ENCODE peak calls at places on chromosomes 13 and 19, in four cellular contexts. F is K562, Y is HepG2, G is GM12878. Q is an unnamed sample.

GRCh38 chr19:1948676-1949075 is 7.7 kb downstream of the CSNK1G2 start:
- DNase-seq in F (no peak), Y (no peak), G (no peak), Q (no peak)

GRCh38 chr19:6767081-6767356 is 216 bp downstream of the SH2D3A start:
- DNase-seq in F (no peak), Y (peak; percentile 55), G (no peak), Q (no peak)

GRCh38 chr19:55189424-55189823 is 9.3 kb upstream of the SYT5 start:
- DNase-seq in F (no peak), Y (no peak), G (no peak), Q (no peak)

GRCh38 chr19:29810504-29810871 is 1.3 kb upstream of the CCNE1 start:
- DNase-seq in F (peak; percentile 40), Y (no peak), G (no peak), Q (no peak)

GRCh38 chr19:55777528-55777927 is 8.6 kb downstream of the RFPL4AL1 start:
- DNase-seq in F (peak; percentile 39), Y (no peak), G (no peak), Q (peak; percentile 13)

GRCh38 chr19:17751103-17751911 is at the start of gene FCHO1:
- DNase-seq in F (peak; percentile 84), Y (peak; percentile 45), G (peak; percentile 87), Q (no peak)

GRCh38 chr13:54449922-54450321 is 1421.3 kb downstream of the OLFM4 start:
- DNase-seq in F (no peak), Y (no peak), G (no peak), Q (no peak)

GRCh38 chr13:111286162-111286561 is 34.3 kb upstream of the TEX29 start:
- DNase-seq in F (no peak), Y (no peak), G (no peak), Q (no peak)

GRCh38 chr19:49690073-49690655 is 752 bp upstream of the CPT1C start:
- DNase-seq in F (no peak), Y (no peak), G (no peak), Q (no peak)

GRCh38 chr19:49688531-49689132 is 762 bp upstream of the ADM5 start:
- DNase-seq in F (no peak), Y (no peak), G (no peak), Q (no peak)

GRCh38 chr19:49687566-49688316 is 1.7 kb upstream of the ADM5 start:
- DNase-seq in F (no peak), Y (no peak), G (no peak), Q (no peak)

GRCh38 chr19:49690656-49691242 is at the start of gene CPT1C:
- DNase-seq in F (no peak), Y (no peak), G (no peak), Q (no peak)

GRCh38 chr19:49689133-49690072 is at the start of gene ADM5:
- DNase-seq in F (no peak), Y (no peak), G (no peak), Q (no peak)
- TF ChIP-seq TARDBP in F (no peak), Y (no peak), G (no peak), Q (no peak)

DNA sequence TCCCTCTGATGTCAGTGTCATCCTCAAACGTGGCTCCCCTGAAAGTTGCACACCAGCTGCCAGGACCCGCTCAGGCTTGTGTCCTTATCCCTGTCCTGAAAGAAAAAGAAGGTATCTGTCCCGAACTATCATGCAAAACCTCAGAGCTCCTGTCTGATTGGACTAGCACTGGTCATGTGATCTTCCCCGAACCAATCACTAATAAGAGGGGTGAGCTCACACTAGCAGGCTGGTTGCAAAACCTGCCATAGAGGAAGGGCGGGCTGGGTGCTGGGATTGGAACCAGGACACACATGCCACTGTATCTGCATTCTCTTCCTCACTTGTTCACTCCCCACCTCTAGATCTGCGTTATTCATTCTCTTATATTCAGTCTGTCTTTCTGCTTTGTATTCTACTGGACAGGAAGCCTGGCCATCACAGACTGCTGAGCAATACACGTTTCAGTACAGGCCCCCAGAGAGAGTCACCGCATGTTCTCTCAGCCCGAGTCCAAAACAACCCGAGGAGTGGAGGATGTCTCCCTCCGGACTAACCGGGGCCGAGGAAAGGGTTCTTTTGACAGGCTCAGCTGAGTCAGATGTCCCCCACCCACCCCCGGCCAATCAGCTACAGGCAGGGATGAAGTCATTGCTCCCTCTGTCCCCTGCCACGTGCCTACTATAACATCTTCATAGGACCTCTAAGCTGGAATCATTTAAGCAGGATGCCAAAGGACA is 97.7 kb downstream of the SIPA1L3 start:
- DNase-seq in F (peak; percentile 78), Y (peak; percentile 42), G (peak; percentile 95), Q (peak; percentile 82)
- TF ChIP-seq FOXM1 in F (no peak), Y (no peak), G (no peak), Q (no peak)

DNA sequence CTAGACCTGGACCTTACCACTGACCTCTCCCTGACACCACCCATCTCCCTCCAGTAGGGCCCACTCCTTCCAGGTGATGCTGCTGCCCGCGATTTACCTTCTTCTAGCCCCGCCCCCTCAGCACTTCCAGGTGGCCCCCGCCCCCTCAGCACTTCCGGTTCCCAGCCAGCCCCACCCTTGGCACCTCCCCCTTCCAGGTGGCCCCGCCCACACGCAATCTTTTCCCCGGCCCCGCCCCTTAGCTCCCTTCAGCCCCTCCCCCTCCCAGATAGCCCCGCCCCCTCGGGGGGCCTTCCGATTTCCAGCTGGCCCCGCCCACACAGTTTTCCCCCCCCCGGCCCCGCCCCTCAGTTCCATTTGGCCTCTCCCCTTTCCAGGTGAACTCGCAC is 565 bp downstream of the LIG1 start:
- DNase-seq in F (peak; percentile 98), Y (peak; percentile 45), G (no peak), Q (peak; percentile 95)
- TF ChIP-seq TARDBP in F (no peak), Y (no peak), G (no peak), Q (no peak)

GRCh38 chr13:99103536-99103935 is 97.1 kb upstream of the UBAC2 start:
- DNase-seq in F (no peak), Y (no peak), G (no peak), Q (peak; percentile 23)
- TF ChIP-seq FOXM1 in F (no peak), Y (no peak), G (no peak), Q (no peak)

GRCh38 chr19:42401365-42402303 is 11.5 kb upstream of the CNFN start:
- DNase-seq in F (peak; percentile 85), Y (peak; percentile 49), G (no peak), Q (peak; percentile 70)
- TF ChIP-seq TARDBP in F (no peak), Y (no peak), G (no peak), Q (no peak)

GRCh38 chr13:44848956-44849748 is 140.1 kb downstream of the NUFIP1 start:
- DNase-seq in F (no peak), Y (no peak), G (no peak), Q (no peak)
- TF ChIP-seq FOXM1 in F (no peak), Y (no peak), G (no peak), Q (no peak)

Q was measured in HEK293T.